ENCODE peak calls at places on chromosomes 6 and 20, in seven cellular contexts. R is transverse colon; P is WERI-Rb-1; S is CD8-positive, alpha-beta T cell; W is heart left ventricle; O is prostate gland; X is mesendoderm. F is an unnamed sample.

GRCh38 chr6:130018830-130019795 is 732 bp downstream of the L3MBTL3 start:
- DNase-seq in S (peak), O (peak), W (no peak), R (peak), X (peak), P (peak), F (peak)

GRCh38 chr6:36124881-36125280 is 5.4 kb upstream of the MAPK13 start:
- DNase-seq in P (no peak), O (no peak), W (no peak), X (no peak), S (no peak), R (no peak), F (no peak)

GRCh38 chr20:1232538-1233111 is 6.8 kb downstream of the RAD21L1 start:
- DNase-seq in R (no peak), X (no peak), W (no peak), P (no peak), O (no peak), S (no peak), F (no peak)

GRCh38 chr6:144286503-144287393 is 1.6 kb downstream of the UTRN start:
- DNase-seq in O (peak), P (peak), S (no peak), R (peak), W (peak), X (peak), F (peak)

GRCh38 chr6:119426619-119427018 is 77.1 kb upstream of the MAN1A1 start:
- DNase-seq in X (no peak), R (no peak), W (no peak), S (no peak), O (no peak), P (peak), F (no peak)

GRCh38 chr6:100267721-100268123 is 197.0 kb downstream of the SIM1 start:
- DNase-seq in R (no peak), O (no peak), S (no peak), P (no peak), X (no peak), W (no peak), F (no peak)

GRCh38 chr6:153167026-153167891 is 36.2 kb upstream of the RGS17 start:
- DNase-seq in S (no peak), X (peak), W (no peak), O (no peak), P (no peak), R (no peak), F (peak)

GRCh38 chr20:62267543-62267942 is 29.2 kb downstream of the OSBPL2 start:
- DNase-seq in O (no peak), X (no peak), P (no peak), S (no peak), W (peak), R (no peak), F (peak)

GRCh38 chr20:56454754-56455153 is 13.7 kb upstream of the RTF2 start:
- DNase-seq in S (no peak), R (no peak), W (no peak), P (no peak), X (no peak), O (no peak), F (no peak)

GRCh38 chr6:135608031-135608430 is 110.5 kb upstream of the AHI1 start:
- DNase-seq in P (no peak), W (no peak), O (no peak), S (no peak), X (no peak), R (no peak), F (no peak)

GRCh38 chr6:11766589-11767450 is 11.8 kb downstream of the ADTRP start:
- DNase-seq in W (no peak), O (no peak), S (no peak), R (no peak), P (no peak), X (peak), F (peak)

GRCh38 chr6:70343313-70343712 is 40.4 kb upstream of the COL9A1 start:
- DNase-seq in P (no peak), W (no peak), X (no peak), O (no peak), R (no peak), S (no peak), F (no peak)

GRCh38 chr6:75167426-75167825 is 38.4 kb downstream of the COL12A1 start:
- DNase-seq in P (no peak), X (no peak), W (no peak), O (no peak), S (no peak), R (no peak), F (no peak)

GRCh38 chr6:34546551-34547321 is 9.4 kb downstream of the SPDEF start:
- DNase-seq in R (peak), X (no peak), O (peak), S (no peak), W (peak), P (no peak), F (no peak)

GRCh38 chr6:13229205-13230085 is 98.9 kb downstream of the TBC1D7 start:
- DNase-seq in W (no peak), R (no peak), P (no peak), O (no peak), S (peak), X (peak), F (no peak)

GRCh38 chr6:53311586-53311935 is 37.2 kb downstream of the ELOVL5 start:
- DNase-seq in P (no peak), O (no peak), R (no peak), X (no peak), S (no peak), W (no peak), F (no peak)

GRCh38 chr6:81753709-81754678 is 1.5 kb upstream of the TENT5A start:
- DNase-seq in R (peak), X (peak), P (peak), O (peak), S (peak), W (peak), F (peak)

GRCh38 chr6:150761771-150762170 is 103.7 kb upstream of the MTHFD1L start:
- DNase-seq in R (no peak), S (no peak), X (no peak), P (no peak), O (no peak), W (no peak), F (no peak)

GRCh38 chr6:112199001-112199403 is 55.4 kb downstream of the LAMA4 start:
- DNase-seq in R (no peak), X (peak), S (no peak), P (no peak), W (no peak), O (no peak), F (no peak)

GRCh38 chr6:112197636-112198035 is 56.7 kb downstream of the LAMA4 start:
- DNase-seq in O (no peak), W (no peak), P (no peak), R (no peak), X (no peak), S (no peak), F (no peak)

GRCh38 chr6:112195166-112195565 is 59.2 kb downstream of the LAMA4 start:
- DNase-seq in X (no peak), P (no peak), W (no peak), R (no peak), S (no peak), O (no peak), F (no peak)

GRCh38 chr6:112196290-112196689 is 58.1 kb downstream of the LAMA4 start:
- DNase-seq in W (no peak), X (no peak), R (no peak), O (no peak), P (no peak), S (no peak), F (no peak)

GRCh38 chr6:112198582-112198981 is 55.8 kb downstream of the LAMA4 start:
- DNase-seq in P (no peak), W (no peak), X (no peak), O (no peak), S (no peak), R (no peak), F (no peak)
- H3K27ac ChIP-seq in P (no peak), W (peak), X (no peak), O (no peak), S (no peak), R (no peak), F (no peak)

GRCh38 chr20:47276856-47277541 is 79.5 kb downstream of the ZMYND8 start:
- DNase-seq in S (no peak), O (no peak), X (no peak), W (peak), R (no peak), P (no peak), F (no peak)

GRCh38 chr20:47274449-47275108 is 81.9 kb downstream of the ZMYND8 start:
- DNase-seq in P (no peak), O (no peak), X (peak), R (no peak), S (no peak), W (no peak), F (peak)

GRCh38 chr20:47273591-47274235 is 82.8 kb downstream of the ZMYND8 start:
- DNase-seq in P (no peak), W (no peak), X (no peak), O (no peak), R (no peak), S (no peak), F (no peak)

GRCh38 chr20:47276251-47276650 is 80.2 kb downstream of the ZMYND8 start:
- DNase-seq in W (no peak), S (no peak), R (no peak), P (no peak), X (no peak), O (no peak), F (no peak)

DNA sequence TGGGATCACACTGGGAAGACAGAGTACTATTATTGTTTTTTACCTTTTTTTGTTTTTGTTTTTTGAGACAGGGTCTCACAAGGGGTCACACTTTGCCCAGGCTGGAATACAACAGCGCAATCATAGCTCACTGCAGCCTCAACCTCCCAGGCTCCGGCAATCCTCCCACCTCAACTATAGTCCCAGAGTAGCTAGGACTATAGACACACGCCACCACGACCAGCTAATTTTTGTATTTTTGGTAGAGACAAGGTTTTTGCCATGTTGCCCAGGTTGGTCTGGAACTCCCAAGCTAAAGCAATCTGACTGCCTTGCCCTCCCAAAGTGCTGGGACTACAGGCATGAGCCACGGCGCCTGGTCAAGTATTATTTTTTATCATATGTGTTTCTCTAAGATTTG is 81.0 kb downstream of the ZMYND8 start:
- DNase-seq in O (no peak), S (no peak), X (no peak), W (no peak), R (no peak), P (no peak), F (no peak)
- H3K27ac ChIP-seq in O (peak), S (no peak), X (no peak), W (peak), R (peak), P (no peak), F (no peak)

GRCh38 chr6:14711704-14712397 is 534.0 kb upstream of the JARID2 start:
- DNase-seq in O (no peak), R (no peak), W (no peak), X (no peak), P (no peak), S (no peak), F (no peak)
- H3K27ac ChIP-seq in O (no peak), R (no peak), W (peak), X (no peak), P (no peak), S (no peak), F (peak)

DNA sequence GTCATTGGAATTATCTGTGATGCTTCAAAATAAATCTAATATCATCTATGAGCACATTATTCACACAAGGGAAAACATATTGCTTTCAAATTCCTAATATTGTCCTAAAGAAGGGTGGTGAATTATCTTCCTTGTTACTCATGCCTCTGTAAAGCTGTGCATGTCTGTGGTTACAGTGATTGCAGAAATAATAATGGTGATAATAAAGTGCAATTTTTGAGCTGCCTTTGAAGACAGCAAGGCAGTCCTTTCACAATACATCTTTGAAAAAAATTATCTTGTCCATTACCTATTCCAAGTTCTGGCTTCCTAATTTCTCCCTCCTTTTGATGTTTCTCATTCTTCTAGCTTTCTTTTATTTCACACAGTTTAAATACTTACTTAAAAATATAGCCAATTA is 442.1 kb upstream of the EYS start:
- DNase-seq in X (no peak), S (no peak), W (no peak), O (no peak), R (no peak), P (no peak), F (no peak)
- H3K27ac ChIP-seq in X (no peak), S (no peak), W (no peak), O (no peak), R (no peak), P (no peak), F (no peak)

DNA sequence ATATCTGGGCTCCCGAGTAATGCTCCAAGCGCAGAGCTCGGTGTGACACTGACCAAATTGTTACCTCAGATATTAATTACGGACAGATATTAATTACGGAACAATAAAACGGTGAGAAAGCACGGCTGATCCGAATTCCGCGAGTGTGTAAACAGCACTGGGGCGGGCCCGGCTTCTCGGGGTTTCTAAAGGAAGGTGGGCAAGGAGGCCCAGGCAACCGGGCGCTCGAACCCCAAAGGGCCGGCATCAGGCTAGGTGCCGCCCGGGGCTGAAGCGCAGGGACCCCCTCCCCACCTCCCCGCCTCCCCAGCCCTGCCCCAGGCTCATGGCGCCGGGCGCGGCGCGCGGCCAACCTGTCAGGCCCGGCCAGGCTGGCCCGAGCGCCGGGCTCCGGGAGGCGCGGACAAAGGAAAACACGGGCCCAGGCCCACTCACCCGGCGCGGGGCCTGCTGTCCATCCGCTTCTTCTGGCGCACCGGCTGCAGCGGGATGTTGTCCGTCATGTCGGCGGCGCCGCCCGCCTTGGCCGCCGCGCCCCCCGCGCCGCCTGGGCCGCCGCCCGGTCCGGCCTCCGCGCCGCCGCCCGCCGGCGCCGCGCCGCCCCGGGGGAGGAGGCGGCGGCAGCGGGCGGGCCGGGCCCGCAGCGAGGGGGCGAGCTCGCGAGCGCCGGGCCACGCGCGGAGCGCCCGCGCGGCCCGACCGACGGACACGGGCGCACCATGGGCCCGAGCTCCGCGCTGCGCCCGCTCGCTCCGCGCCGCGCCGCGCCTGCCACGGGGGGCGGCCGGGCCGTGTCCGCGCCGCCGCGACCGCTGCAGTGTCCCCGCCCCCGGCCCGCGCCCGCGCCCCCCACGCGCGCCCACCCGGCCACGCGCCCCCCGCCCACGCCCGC is at the start of gene ATP9A:
- DNase-seq in P (peak), R (peak), W (peak), O (peak), X (peak), S (no peak), F (no peak)
- H3K27ac ChIP-seq in P (peak), R (peak), W (no peak), O (peak), X (no peak), S (no peak), F (no peak)

GRCh38 chr6:44395501-44395900 is 8.0 kb downstream of the CDC5L start:
- DNase-seq in O (no peak), R (no peak), S (no peak), P (no peak), W (no peak), X (no peak), F (no peak)

GRCh38 chr6:44397424-44398169 is 10.1 kb downstream of the CDC5L start:
- DNase-seq in X (no peak), O (no peak), W (no peak), R (no peak), S (no peak), P (peak), F (no peak)

GRCh38 chr6:44399991-44400390 is 12.5 kb downstream of the CDC5L start:
- DNase-seq in O (no peak), W (no peak), S (no peak), X (no peak), P (no peak), R (no peak), F (no peak)

GRCh38 chr6:44400572-44400971 is 13.1 kb downstream of the CDC5L start:
- DNase-seq in O (no peak), W (no peak), S (no peak), P (no peak), X (no peak), R (no peak), F (peak)

DNA sequence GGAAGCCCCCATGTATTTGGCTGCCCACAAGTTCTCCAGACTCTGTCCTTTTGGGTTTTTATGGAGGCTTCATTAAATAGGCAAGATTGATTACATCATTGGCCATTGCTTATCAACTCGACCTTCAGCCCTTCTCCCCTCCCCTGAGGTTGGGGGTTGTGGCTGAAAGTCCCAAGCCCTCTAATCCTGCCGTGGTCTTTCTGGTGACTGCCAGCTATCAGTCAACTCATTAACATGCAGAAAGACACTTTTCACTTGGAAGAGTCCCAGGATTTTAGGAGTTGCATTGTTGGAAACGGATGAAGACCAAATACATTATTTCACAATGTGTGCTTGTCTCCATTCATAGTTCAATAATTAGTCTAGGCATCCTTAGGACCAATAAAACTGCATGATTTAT is 9.5 kb downstream of the CDC5L start:
- DNase-seq in R (no peak), W (no peak), S (no peak), O (no peak), X (no peak), P (no peak), F (no peak)
- H3K27ac ChIP-seq in R (no peak), W (no peak), S (no peak), O (no peak), X (no peak), P (no peak), F (no peak)

GRCh38 chr6:167735498-167736201 is 91.1 kb upstream of the AFDN start:
- DNase-seq in P (no peak), O (no peak), S (no peak), W (no peak), R (no peak), X (no peak), F (no peak)

GRCh38 chr6:167731731-167732422 is 94.8 kb upstream of the AFDN start:
- DNase-seq in X (no peak), S (no peak), O (no peak), P (no peak), W (no peak), R (no peak), F (no peak)

GRCh38 chr6:167734662-167735497 is 91.8 kb upstream of the AFDN start:
- DNase-seq in W (no peak), X (no peak), P (no peak), R (no peak), O (no peak), S (no peak), F (no peak)

GRCh38 chr6:167736486-167737204 is 90.1 kb upstream of the AFDN start:
- DNase-seq in X (no peak), P (no peak), R (no peak), W (no peak), O (no peak), S (no peak), F (no peak)

GRCh38 chr6:167733740-167734661 is 92.7 kb upstream of the AFDN start:
- DNase-seq in O (peak), W (no peak), P (no peak), X (no peak), S (no peak), R (no peak), F (no peak)
- H3K27ac ChIP-seq in O (peak), W (peak), P (no peak), X (no peak), S (no peak), R (no peak), F (no peak)

DNA sequence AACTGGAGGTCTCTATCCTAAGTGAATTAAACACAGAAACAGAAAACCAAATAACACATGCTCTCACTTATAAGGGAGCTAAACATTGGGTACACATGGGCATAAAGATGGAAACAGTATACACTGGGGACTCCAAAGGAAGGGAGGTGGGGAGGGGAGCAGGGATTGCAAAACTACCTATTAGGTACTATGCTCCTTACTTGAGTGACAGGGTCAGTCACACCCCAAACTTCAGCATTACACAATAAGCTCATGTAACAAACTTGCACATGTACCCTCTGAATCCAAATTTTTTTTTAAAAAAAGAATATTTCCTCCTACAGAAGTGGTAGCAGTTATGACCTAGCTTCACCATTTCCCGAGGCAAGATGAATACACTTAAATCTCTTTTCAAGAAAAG is 49.5 kb upstream of the MYLIP start:
- DNase-seq in X (no peak), O (no peak), S (no peak), R (no peak), P (no peak), W (no peak), F (no peak)
- H3K27ac ChIP-seq in X (no peak), O (no peak), S (no peak), R (no peak), P (no peak), W (no peak), F (no peak)